ENCODE peak calls at places on chromosomes 1 and 21, in four cellular contexts. X is astrocyte of the cerebellum, I is fibroblast of lung, S is left ventricle myocardium inferior. C is an unnamed sample.

GRCh38 chr1:39001516-39002389 is 10.7 kb downstream of the AKIRIN1 start:
- DNase-seq in I (no peak), S (no peak), X (no peak), C (no peak)

GRCh38 chr1:234530641-234531040 is 51.7 kb upstream of the TARBP1 start:
- DNase-seq in I (no peak), X (no peak), S (no peak), C (no peak)

GRCh38 chr1:38788285-38788684 is 71.3 kb downstream of the RRAGC start:
- DNase-seq in S (no peak), I (no peak), X (no peak), C (no peak)

GRCh38 chr1:206969090-206969489 is 1.2 kb downstream of the FCAMR start:
- DNase-seq in X (no peak), S (no peak), I (no peak), C (no peak)

GRCh38 chr1:202237052-202237451 is 43.5 kb downstream of the LGR6 start:
- DNase-seq in X (no peak), S (no peak), I (peak), C (no peak)

GRCh38 chr1:95230768-95231191 is 3.2 kb upstream of the RWDD3 start:
- DNase-seq in I (no peak), X (no peak), S (peak), C (no peak)

GRCh38 chr21:31351973-31352372 is 7.9 kb upstream of the TIAM1 start:
- DNase-seq in X (no peak), S (no peak), I (no peak), C (no peak)

GRCh38 chr1:27760411-27760810 is 12.6 kb upstream of the STX12 start:
- DNase-seq in S (no peak), X (no peak), I (peak), C (no peak)

GRCh38 chr1:75616436-75617433 is 5.8 kb upstream of the SLC44A5 start:
- DNase-seq in X (peak), S (no peak), I (peak), C (no peak)

GRCh38 chr1:154716012-154716411 is 108.0 kb upstream of the ADAR start:
- DNase-seq in S (no peak), X (no peak), I (no peak), C (no peak)

GRCh38 chr1:208177656-208178055 is 66.5 kb downstream of the PLXNA2 start:
- DNase-seq in X (no peak), S (no peak), I (no peak), C (no peak)

GRCh38 chr21:45415943-45416611 is 11.1 kb downstream of the COL18A1 start:
- DNase-seq in X (no peak), I (no peak), S (peak), C (no peak)

GRCh38 chr1:226002667-226003501 is 3.7 kb upstream of the SDE2 start:
- DNase-seq in I (no peak), S (peak), X (no peak), C (no peak)

GRCh38 chr1:191851799-191852595 is 306.3 kb upstream of the RGS18 start:
- DNase-seq in S (no peak), X (no peak), I (peak), C (peak)

GRCh38 chr1:4653796-4654715 is at the start of gene AJAP1:
- DNase-seq in I (no peak), S (no peak), X (no peak), C (no peak)

GRCh38 chr1:237975903-237976302 is 85.2 kb upstream of the ZP4 start:
- DNase-seq in I (no peak), X (no peak), S (no peak), C (no peak)

GRCh38 chr1:113579256-113580018 is 179.8 kb downstream of the PHTF1 start:
- DNase-seq in X (peak), I (no peak), S (no peak), C (no peak)

GRCh38 chr1:221648201-221648600 is 93.7 kb downstream of the DUSP10 start:
- DNase-seq in S (no peak), X (no peak), I (peak), C (no peak)

GRCh38 chr1:234768171-234768568 is 158.2 kb upstream of the IRF2BP2 start:
- DNase-seq in X (no peak), S (no peak), I (no peak), C (no peak)

GRCh38 chr1:115454835-115455511 is 116.9 kb upstream of the NGF start:
- DNase-seq in S (peak), I (peak), X (no peak), C (no peak)

GRCh38 chr21:15455819-15456462 is 273.8 kb upstream of the USP25 start:
- DNase-seq in X (no peak), I (no peak), S (no peak), C (no peak)

GRCh38 chr1:15411593-15412487 is 2.2 kb downstream of the EFHD2 start:
- DNase-seq in I (peak), S (peak), X (no peak), C (no peak)
- H3K4me3 ChIP-seq in I (peak), S (peak), X (peak), C (peak)

GRCh38 chr1:59016390-59016789 is 232.5 kb upstream of the JUN start:
- DNase-seq in X (no peak), I (no peak), S (no peak), C (no peak)
- TF ChIP-seq CTCF in X (peak), I (no peak), S (no peak), C (no peak)

DNA sequence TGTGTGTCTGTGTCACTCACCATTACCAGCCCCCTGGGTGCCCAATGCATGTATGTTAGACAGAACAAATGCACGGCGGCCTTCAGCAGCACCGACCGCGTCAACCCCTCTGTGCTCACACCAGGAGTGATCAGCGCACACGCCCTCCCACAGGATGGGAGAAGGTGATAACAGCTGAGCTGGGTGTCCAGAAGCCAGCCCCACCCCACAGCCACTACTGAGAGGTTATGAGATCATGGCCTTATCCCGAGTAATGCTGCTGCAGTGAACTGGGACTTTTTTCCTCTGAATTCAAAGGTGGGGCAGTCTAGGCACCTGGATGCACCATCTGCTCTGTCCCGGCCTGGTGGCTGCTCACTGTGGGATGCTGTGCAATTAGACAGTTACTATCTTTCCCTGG is 80.9 kb upstream of the SAMD11 start:
- DNase-seq in S (no peak), X (no peak), I (no peak), C (no peak)
- H3K4me3 ChIP-seq in S (no peak), X (no peak), I (no peak), C (no peak)

GRCh38 chr1:42403880-42404400 is 23.3 kb downstream of the RIMKLA start:
- DNase-seq in S (no peak), I (no peak), X (no peak), C (no peak)
- TF ChIP-seq CTCF in S (peak), I (peak), X (no peak), C (no peak)

DNA sequence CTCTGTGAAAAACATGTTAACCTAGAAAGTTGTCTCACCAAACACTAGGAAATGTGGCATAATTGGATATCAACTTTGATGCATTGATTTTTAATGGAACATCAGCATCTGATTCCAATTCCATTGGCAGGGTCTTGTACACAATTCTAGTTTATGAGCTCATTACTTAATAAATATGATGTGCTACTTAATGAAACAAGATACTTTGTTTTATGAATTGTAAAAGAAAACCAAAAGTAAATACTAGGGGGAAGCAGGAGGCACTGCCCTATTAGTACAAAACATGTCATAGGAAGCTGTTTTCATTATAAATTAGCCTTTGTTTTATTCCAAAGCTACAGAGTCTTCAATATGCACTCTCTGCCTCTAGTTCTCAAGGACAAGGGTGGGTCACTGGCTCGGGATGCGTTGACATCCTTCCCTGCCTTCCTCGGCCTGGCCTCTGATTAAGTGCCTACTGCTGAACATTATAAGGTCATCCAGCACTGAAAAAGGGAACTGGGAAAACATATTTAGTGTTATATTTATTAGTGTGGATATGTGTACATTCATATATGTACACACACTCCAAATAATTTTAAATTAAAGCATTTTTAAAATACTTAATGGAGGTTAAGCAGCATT is 185.2 kb downstream of the USH2A start:
- DNase-seq in X (no peak), S (no peak), I (no peak), C (no peak)
- H3K4me3 ChIP-seq in X (no peak), S (no peak), I (no peak), C (no peak)

GRCh38 chr1:63935553-63935952 is 161.7 kb downstream of the ROR1 start:
- DNase-seq in S (no peak), X (no peak), I (no peak), C (no peak)
- TF ChIP-seq CTCF in S (no peak), X (no peak), I (no peak), C (no peak)

GRCh38 chr1:203304391-203304918 is 864 bp upstream of the BTG2 start:
- DNase-seq in S (no peak), X (no peak), I (no peak), C (no peak)
- H3K4me3 ChIP-seq in S (peak), X (peak), I (no peak), C (peak)

GRCh38 chr1:13965770-13966398 is 265.9 kb downstream of the PRDM2 start:
- DNase-seq in S (peak), X (peak), I (peak), C (no peak)
- TF ChIP-seq CTCF in S (peak), X (peak), I (peak), C (peak)

GRCh38 chr1:85465099-85465790 is at the start of gene DDAH1:
- DNase-seq in X (peak), I (peak), S (peak), C (no peak)
- H3K4me3 ChIP-seq in X (peak), I (peak), S (peak), C (peak)

GRCh38 chr1:185733818-185734709 is at the start of gene HMCN1:
- DNase-seq in I (peak), S (peak), X (peak), C (no peak)
- TF ChIP-seq CTCF in I (peak), S (peak), X (peak), C (peak)

C was measured in AG04449.